ENCODE peak calls at places on chromosomes 3 and 15, in five cellular contexts. N, K, M, U and X are unnamed samples.

GRCh38 chr3:187150599-187150998 is 11.3 kb upstream of the RPL39L start:
- DNase-seq in K (no peak), U (no peak), N (no peak), M (peak), X (no peak)

GRCh38 chr3:159938712-159939111 is 49.9 kb upstream of the IL12A start:
- DNase-seq in N (no peak), M (no peak), U (peak), K (peak), X (no peak)

GRCh38 chr3:57179580-57180410 is 14.6 kb upstream of the IL17RD start:
- DNase-seq in U (no peak), N (no peak), M (peak), K (peak), X (no peak)

GRCh38 chr15:34223904-34224596 is 766 bp upstream of the EMC4 start:
- DNase-seq in U (no peak), N (no peak), M (no peak), K (no peak), X (no peak)

GRCh38 chr3:13274125-13274873 is 145.8 kb downstream of the NUP210 start:
- DNase-seq in N (no peak), M (no peak), U (no peak), K (no peak), X (no peak)

GRCh38 chr15:50123861-50124556 is 5.0 kb upstream of the ATP8B4 start:
- DNase-seq in M (no peak), N (no peak), U (no peak), K (no peak), X (no peak)

GRCh38 chr3:45890405-45890804 is 4.1 kb downstream of the CCR9 start:
- DNase-seq in N (no peak), M (peak), K (no peak), U (no peak), X (no peak)

GRCh38 chr15:44157679-44158078 is 37.4 kb downstream of the FRMD5 start:
- DNase-seq in K (peak), U (peak), M (peak), N (peak), X (peak)

GRCh38 chr15:88057836-88058235 is 198.7 kb downstream of the NTRK3 start:
- DNase-seq in U (no peak), N (no peak), K (no peak), M (no peak), X (no peak)

GRCh38 chr3:17632401-17633100 is 109.9 kb downstream of the TBC1D5 start:
- DNase-seq in K (peak), U (peak), N (no peak), M (no peak), X (no peak)

GRCh38 chr15:50641318-50641717 is 45.3 kb downstream of the TRPM7 start:
- DNase-seq in M (no peak), U (no peak), N (no peak), K (no peak), X (no peak)

GRCh38 chr3:139310474-139310933 is 33.3 kb upstream of the MRPS22 start:
- DNase-seq in N (peak), M (peak), K (peak), U (peak), X (peak)

GRCh38 chr15:101332061-101332467 is 37.0 kb upstream of the SNRPA1 start:
- DNase-seq in N (no peak), K (no peak), U (no peak), M (no peak), X (no peak)

GRCh38 chr3:117761992-117762944 is 1052.7 kb downstream of the TUSC7 start:
- DNase-seq in N (no peak), M (no peak), U (no peak), K (no peak), X (no peak)

GRCh38 chr15:40891810-40892448 is 2.3 kb upstream of the VPS18 start:
- DNase-seq in N (no peak), K (peak), M (peak), U (no peak), X (peak)

GRCh38 chr3:58628823-58629562 is 37.6 kb downstream of the FAM3D start:
- DNase-seq in M (no peak), K (peak), N (peak), U (peak), X (peak)

GRCh38 chr3:123582315-123582714 is 2.5 kb downstream of the HACD2 start:
- DNase-seq in M (no peak), U (no peak), N (no peak), K (no peak), X (no peak)